ENCODE peak calls at places on chromosomes 2 and 18, in nine cellular contexts. I is activated T-cell treated with anti-CD3 and anti-CD28 coated beads, Interleukin-2, amount 50 U/mL, for 72 hours; W is CD4-positive, CD25-positive, alpha-beta regulatory T cell; O is activated CD8-positive, alpha-beta T cell treated with anti-CD3 and anti-CD28 coated beads, Interleukin-2, amount 10 ng/mL, durations not matched to agents 7 days and 5 days; E is CD8-positive, alpha-beta T cell; Y is T-cell; F is foreskin keratinocyte; D is heart left ventricle; U is effector memory CD8-positive, alpha-beta T cell. L is an unnamed sample.

GRCh38 chr18:78867131-78867530 is 112.5 kb upstream of the SALL3 start:
- ATAC-seq in D (no peak), U (no peak), I (no peak), Y (no peak), O (no peak), F (no peak), E (no peak), W (no peak), L (no peak)

GRCh38 chr18:79693561-79694205 is 14.1 kb downstream of the CTDP1 start:
- ATAC-seq in Y (no peak), O (no peak), F (no peak), U (no peak), W (no peak), I (no peak), D (peak), E (no peak), L (peak)

GRCh38 chr18:79356435-79356834 is 39.3 kb upstream of the NFATC1 start:
- ATAC-seq in I (no peak), U (no peak), E (no peak), O (no peak), D (no peak), Y (no peak), W (no peak), F (no peak), L (no peak)

GRCh38 chr2:219448099-219448775 is 13.6 kb downstream of the SPEG start:
- ATAC-seq in D (no peak), W (no peak), F (no peak), Y (peak), E (peak), U (no peak), I (peak), O (peak), L (no peak)

GRCh38 chr2:1728821-1729220 is 15.5 kb downstream of the PXDN start:
- ATAC-seq in W (no peak), I (no peak), O (no peak), D (no peak), U (no peak), F (peak), Y (no peak), E (no peak), L (peak)

GRCh38 chr2:234983011-234983726 is 31.4 kb downstream of the SH3BP4 start:
- ATAC-seq in D (no peak), E (no peak), U (no peak), W (no peak), F (no peak), O (no peak), I (no peak), Y (no peak), L (no peak)

GRCh38 chr2:28521663-28522062 is 25.8 kb downstream of the PLB1 start:
- ATAC-seq in U (no peak), Y (no peak), O (no peak), E (no peak), W (no peak), I (no peak), F (no peak), D (no peak), L (no peak)

GRCh38 chr2:156334496-156335478 is 2.3 kb upstream of the NR4A2 start:
- ATAC-seq in Y (peak), O (peak), I (peak), F (peak), D (peak), U (peak), W (peak), E (peak), L (peak)

GRCh38 chr2:100800910-100801309 is 19.0 kb upstream of the NPAS2 start:
- ATAC-seq in E (no peak), D (no peak), Y (no peak), U (no peak), W (no peak), I (no peak), F (no peak), O (no peak), L (no peak)

GRCh38 chr2:240410808-240411207 is 24.7 kb upstream of the GPC1 start:
- ATAC-seq in F (no peak), D (no peak), O (no peak), U (no peak), Y (no peak), E (no peak), W (no peak), I (no peak), L (no peak)

GRCh38 chr2:69998761-69999160 is 37.3 kb upstream of the ASPRV1 start:
- ATAC-seq in F (no peak), D (no peak), E (no peak), O (no peak), I (no peak), U (no peak), Y (no peak), W (no peak), L (no peak)

GRCh38 chr2:168684921-168685618 is 117.4 kb upstream of the NOSTRIN start:
- ATAC-seq in O (no peak), I (no peak), W (no peak), E (no peak), U (no peak), F (no peak), Y (no peak), D (no peak), L (no peak)

GRCh38 chr2:236730393-236730792 is 160.8 kb downstream of the ACKR3 start:
- ATAC-seq in O (no peak), I (no peak), U (no peak), Y (no peak), F (no peak), E (no peak), D (peak), W (no peak), L (no peak)